ENCODE peak calls at places on chromosome 9, in eight cellular contexts. One of them, this sample, is unnamed.

GRCh38 chr9:75467141-75467540 is 378.8 kb downstream of the OSTF1 start:
- DNase-seq in amygdala: no peak
- DNase-seq in anterior cingulate cortex: no peak
- DNase-seq in choroid plexus epithelial cell: no peak
- DNase-seq in activated CD8-positive, alpha-beta memory T cell treated with anti-CD3 and anti-CD28 coated beads for 4 hours: no peak
- DNase-seq in posterior vena cava: no peak
- DNase-seq in fibroblast of pulmonary artery: no peak
- DNase-seq in putamen: no peak
- DNase-seq in this sample: no peak

GRCh38 chr9:70285246-70285645 is 26.5 kb downstream of the SMC5 start:
- DNase-seq in amygdala: no peak
- DNase-seq in anterior cingulate cortex: no peak
- DNase-seq in choroid plexus epithelial cell: peak
- DNase-seq in activated CD8-positive, alpha-beta memory T cell treated with anti-CD3 and anti-CD28 coated beads for 4 hours: no peak
- DNase-seq in posterior vena cava: no peak
- DNase-seq in fibroblast of pulmonary artery: peak
- DNase-seq in putamen: no peak
- DNase-seq in this sample: no peak

GRCh38 chr9:15438891-15439290 is 16.2 kb downstream of the SNAPC3 start:
- DNase-seq in amygdala: no peak
- DNase-seq in anterior cingulate cortex: no peak
- DNase-seq in choroid plexus epithelial cell: no peak
- DNase-seq in activated CD8-positive, alpha-beta memory T cell treated with anti-CD3 and anti-CD28 coated beads for 4 hours: no peak
- DNase-seq in posterior vena cava: no peak
- DNase-seq in fibroblast of pulmonary artery: no peak
- DNase-seq in putamen: no peak
- DNase-seq in this sample: no peak

GRCh38 chr9:115025721-115026120 is 92.2 kb downstream of the TNC start:
- DNase-seq in amygdala: no peak
- DNase-seq in anterior cingulate cortex: no peak
- DNase-seq in choroid plexus epithelial cell: no peak
- DNase-seq in activated CD8-positive, alpha-beta memory T cell treated with anti-CD3 and anti-CD28 coated beads for 4 hours: no peak
- DNase-seq in posterior vena cava: no peak
- DNase-seq in fibroblast of pulmonary artery: no peak
- DNase-seq in putamen: no peak
- DNase-seq in this sample: no peak

GRCh38 chr9:2014696-2015580 is at the start of gene SMARCA2:
- DNase-seq in amygdala: peak
- DNase-seq in anterior cingulate cortex: peak
- DNase-seq in choroid plexus epithelial cell: peak
- DNase-seq in activated CD8-positive, alpha-beta memory T cell treated with anti-CD3 and anti-CD28 coated beads for 4 hours: peak
- DNase-seq in posterior vena cava: peak
- DNase-seq in fibroblast of pulmonary artery: peak
- DNase-seq in putamen: peak
- DNase-seq in this sample: peak

GRCh38 chr9:134863306-134863902 is 17.2 kb upstream of the FCN2 start:
- DNase-seq in amygdala: no peak
- DNase-seq in anterior cingulate cortex: no peak
- DNase-seq in choroid plexus epithelial cell: no peak
- DNase-seq in activated CD8-positive, alpha-beta memory T cell treated with anti-CD3 and anti-CD28 coated beads for 4 hours: no peak
- DNase-seq in posterior vena cava: no peak
- DNase-seq in fibroblast of pulmonary artery: no peak
- DNase-seq in putamen: no peak
- DNase-seq in this sample: no peak

GRCh38 chr9:38016375-38017120 is 52.5 kb downstream of the SHB start:
- DNase-seq in amygdala: no peak
- DNase-seq in anterior cingulate cortex: no peak
- DNase-seq in choroid plexus epithelial cell: peak
- DNase-seq in activated CD8-positive, alpha-beta memory T cell treated with anti-CD3 and anti-CD28 coated beads for 4 hours: no peak
- DNase-seq in posterior vena cava: no peak
- DNase-seq in fibroblast of pulmonary artery: peak
- DNase-seq in putamen: no peak
- DNase-seq in this sample: no peak

GRCh38 chr9:124797343-124798103 is 20.6 kb downstream of the OLFML2A start:
- DNase-seq in amygdala: no peak
- DNase-seq in anterior cingulate cortex: no peak
- DNase-seq in choroid plexus epithelial cell: no peak
- DNase-seq in activated CD8-positive, alpha-beta memory T cell treated with anti-CD3 and anti-CD28 coated beads for 4 hours: no peak
- DNase-seq in posterior vena cava: no peak
- DNase-seq in fibroblast of pulmonary artery: peak
- DNase-seq in putamen: no peak
- DNase-seq in this sample: no peak

GRCh38 chr9:127065592-127065991 is 56.8 kb downstream of the ANGPTL2 start:
- DNase-seq in amygdala: no peak
- DNase-seq in anterior cingulate cortex: no peak
- DNase-seq in choroid plexus epithelial cell: peak
- DNase-seq in activated CD8-positive, alpha-beta memory T cell treated with anti-CD3 and anti-CD28 coated beads for 4 hours: no peak
- DNase-seq in posterior vena cava: no peak
- DNase-seq in fibroblast of pulmonary artery: peak
- DNase-seq in putamen: no peak
- DNase-seq in this sample: no peak

GRCh38 chr9:80070071-80070742 is 498.4 kb downstream of the TLE4 start:
- DNase-seq in amygdala: no peak
- DNase-seq in anterior cingulate cortex: no peak
- DNase-seq in choroid plexus epithelial cell: no peak
- DNase-seq in activated CD8-positive, alpha-beta memory T cell treated with anti-CD3 and anti-CD28 coated beads for 4 hours: no peak
- DNase-seq in posterior vena cava: no peak
- DNase-seq in fibroblast of pulmonary artery: no peak
- DNase-seq in putamen: no peak
- DNase-seq in this sample: no peak

GRCh38 chr9:98201102-98201501 is 8.7 kb upstream of the CORO2A start:
- DNase-seq in amygdala: no peak
- DNase-seq in anterior cingulate cortex: no peak
- DNase-seq in choroid plexus epithelial cell: no peak
- DNase-seq in activated CD8-positive, alpha-beta memory T cell treated with anti-CD3 and anti-CD28 coated beads for 4 hours: no peak
- DNase-seq in posterior vena cava: no peak
- DNase-seq in fibroblast of pulmonary artery: no peak
- DNase-seq in putamen: no peak
- DNase-seq in this sample: no peak

GRCh38 chr9:136553581-136553980 is 7.7 kb upstream of the NOTCH1 start:
- DNase-seq in amygdala: no peak
- DNase-seq in anterior cingulate cortex: no peak
- DNase-seq in choroid plexus epithelial cell: no peak
- DNase-seq in activated CD8-positive, alpha-beta memory T cell treated with anti-CD3 and anti-CD28 coated beads for 4 hours: no peak
- DNase-seq in posterior vena cava: no peak
- DNase-seq in fibroblast of pulmonary artery: no peak
- DNase-seq in putamen: no peak
- DNase-seq in this sample: no peak

GRCh38 chr9:35758475-35759050 is 4.5 kb upstream of the MSMP start:
- DNase-seq in amygdala: no peak
- DNase-seq in anterior cingulate cortex: no peak
- DNase-seq in choroid plexus epithelial cell: peak
- DNase-seq in activated CD8-positive, alpha-beta memory T cell treated with anti-CD3 and anti-CD28 coated beads for 4 hours: no peak
- DNase-seq in posterior vena cava: no peak
- DNase-seq in fibroblast of pulmonary artery: peak
- DNase-seq in putamen: no peak
- DNase-seq in this sample: no peak

GRCh38 chr9:94908583-94909249 is 182.2 kb downstream of the AOPEP start:
- DNase-seq in amygdala: no peak
- DNase-seq in anterior cingulate cortex: no peak
- DNase-seq in choroid plexus epithelial cell: no peak
- DNase-seq in activated CD8-positive, alpha-beta memory T cell treated with anti-CD3 and anti-CD28 coated beads for 4 hours: no peak
- DNase-seq in posterior vena cava: no peak
- DNase-seq in fibroblast of pulmonary artery: no peak
- DNase-seq in putamen: no peak
- DNase-seq in this sample: no peak

GRCh38 chr9:134217431-134218210 is 53.3 kb upstream of the RNU6ATAC start:
- DNase-seq in amygdala: no peak
- DNase-seq in anterior cingulate cortex: no peak
- DNase-seq in choroid plexus epithelial cell: no peak
- DNase-seq in activated CD8-positive, alpha-beta memory T cell treated with anti-CD3 and anti-CD28 coated beads for 4 hours: no peak
- DNase-seq in posterior vena cava: peak
- DNase-seq in fibroblast of pulmonary artery: no peak
- DNase-seq in putamen: no peak
- DNase-seq in this sample: peak

GRCh38 chr9:33378121-33378795 is 24.1 kb downstream of the AQP7 start:
- DNase-seq in amygdala: no peak
- DNase-seq in anterior cingulate cortex: no peak
- DNase-seq in choroid plexus epithelial cell: no peak
- DNase-seq in activated CD8-positive, alpha-beta memory T cell treated with anti-CD3 and anti-CD28 coated beads for 4 hours: no peak
- DNase-seq in posterior vena cava: peak
- DNase-seq in fibroblast of pulmonary artery: no peak
- DNase-seq in putamen: no peak
- DNase-seq in this sample: no peak

GRCh38 chr9:110224583-110224982 is 16.6 kb upstream of the C9orf152 start:
- DNase-seq in amygdala: no peak
- DNase-seq in anterior cingulate cortex: no peak
- DNase-seq in choroid plexus epithelial cell: no peak
- DNase-seq in activated CD8-positive, alpha-beta memory T cell treated with anti-CD3 and anti-CD28 coated beads for 4 hours: no peak
- DNase-seq in posterior vena cava: no peak
- DNase-seq in fibroblast of pulmonary artery: no peak
- DNase-seq in putamen: no peak
- DNase-seq in this sample: no peak

GRCh38 chr9:119412399-119412798 is 43.2 kb upstream of the BRINP1 start:
- DNase-seq in amygdala: no peak
- DNase-seq in anterior cingulate cortex: no peak
- DNase-seq in choroid plexus epithelial cell: no peak
- DNase-seq in activated CD8-positive, alpha-beta memory T cell treated with anti-CD3 and anti-CD28 coated beads for 4 hours: no peak
- DNase-seq in posterior vena cava: no peak
- DNase-seq in fibroblast of pulmonary artery: no peak
- DNase-seq in putamen: no peak
- DNase-seq in this sample: no peak

GRCh38 chr9:110745656-110746055 is 77.1 kb downstream of the MUSK start:
- DNase-seq in amygdala: no peak
- DNase-seq in anterior cingulate cortex: no peak
- DNase-seq in choroid plexus epithelial cell: peak
- DNase-seq in activated CD8-positive, alpha-beta memory T cell treated with anti-CD3 and anti-CD28 coated beads for 4 hours: no peak
- DNase-seq in posterior vena cava: no peak
- DNase-seq in fibroblast of pulmonary artery: no peak
- DNase-seq in putamen: no peak
- DNase-seq in this sample: no peak

GRCh38 chr9:16524823-16525222 is 345.6 kb downstream of the BNC2 start:
- DNase-seq in amygdala: no peak
- DNase-seq in anterior cingulate cortex: no peak
- DNase-seq in choroid plexus epithelial cell: no peak
- DNase-seq in activated CD8-positive, alpha-beta memory T cell treated with anti-CD3 and anti-CD28 coated beads for 4 hours: no peak
- DNase-seq in posterior vena cava: no peak
- DNase-seq in fibroblast of pulmonary artery: no peak
- DNase-seq in putamen: no peak
- DNase-seq in this sample: no peak

GRCh38 chr9:1083325-1083913 is 33.3 kb downstream of the DMRT2 start:
- DNase-seq in amygdala: peak
- DNase-seq in anterior cingulate cortex: peak
- DNase-seq in choroid plexus epithelial cell: no peak
- DNase-seq in activated CD8-positive, alpha-beta memory T cell treated with anti-CD3 and anti-CD28 coated beads for 4 hours: no peak
- DNase-seq in posterior vena cava: no peak
- DNase-seq in fibroblast of pulmonary artery: no peak
- DNase-seq in putamen: peak
- DNase-seq in this sample: peak

GRCh38 chr9:127539982-127540663 is 72.0 kb upstream of the STXBP1 start:
- DNase-seq in amygdala: no peak
- DNase-seq in anterior cingulate cortex: no peak
- DNase-seq in choroid plexus epithelial cell: no peak
- DNase-seq in activated CD8-positive, alpha-beta memory T cell treated with anti-CD3 and anti-CD28 coated beads for 4 hours: no peak
- DNase-seq in posterior vena cava: no peak
- DNase-seq in fibroblast of pulmonary artery: no peak
- DNase-seq in putamen: no peak
- DNase-seq in this sample: no peak

GRCh38 chr9:115292584-115293271 is 174.8 kb upstream of the TNC start:
- DNase-seq in amygdala: no peak
- DNase-seq in anterior cingulate cortex: no peak
- DNase-seq in choroid plexus epithelial cell: no peak
- DNase-seq in activated CD8-positive, alpha-beta memory T cell treated with anti-CD3 and anti-CD28 coated beads for 4 hours: no peak
- DNase-seq in posterior vena cava: no peak
- DNase-seq in fibroblast of pulmonary artery: no peak
- DNase-seq in putamen: no peak
- DNase-seq in this sample: no peak

GRCh38 chr9:134630393-134630790 is 11.2 kb upstream of the COL5A1 start:
- DNase-seq in amygdala: no peak
- DNase-seq in anterior cingulate cortex: no peak
- DNase-seq in choroid plexus epithelial cell: no peak
- DNase-seq in activated CD8-positive, alpha-beta memory T cell treated with anti-CD3 and anti-CD28 coated beads for 4 hours: no peak
- DNase-seq in posterior vena cava: peak
- DNase-seq in fibroblast of pulmonary artery: no peak
- DNase-seq in putamen: no peak
- DNase-seq in this sample: peak

GRCh38 chr9:135865531-135865930 is 41.8 kb downstream of the CAMSAP1 start:
- DNase-seq in amygdala: no peak
- DNase-seq in anterior cingulate cortex: no peak
- DNase-seq in choroid plexus epithelial cell: no peak
- DNase-seq in activated CD8-positive, alpha-beta memory T cell treated with anti-CD3 and anti-CD28 coated beads for 4 hours: no peak
- DNase-seq in posterior vena cava: no peak
- DNase-seq in fibroblast of pulmonary artery: no peak
- DNase-seq in putamen: no peak
- DNase-seq in this sample: no peak

GRCh38 chr9:118929317-118929716 is 439.9 kb downstream of the BRINP1 start:
- DNase-seq in amygdala: no peak
- DNase-seq in anterior cingulate cortex: no peak
- DNase-seq in choroid plexus epithelial cell: peak
- DNase-seq in activated CD8-positive, alpha-beta memory T cell treated with anti-CD3 and anti-CD28 coated beads for 4 hours: no peak
- DNase-seq in posterior vena cava: no peak
- DNase-seq in fibroblast of pulmonary artery: no peak
- DNase-seq in putamen: no peak
- DNase-seq in this sample: no peak

GRCh38 chr9:91060520-91061343 is 259.1 kb downstream of the SYK start:
- DNase-seq in amygdala: no peak
- DNase-seq in anterior cingulate cortex: no peak
- DNase-seq in choroid plexus epithelial cell: peak
- DNase-seq in activated CD8-positive, alpha-beta memory T cell treated with anti-CD3 and anti-CD28 coated beads for 4 hours: no peak
- DNase-seq in posterior vena cava: no peak
- DNase-seq in fibroblast of pulmonary artery: peak
- DNase-seq in putamen: peak
- DNase-seq in this sample: peak

GRCh38 chr9:129801504-129801903 is 1.5 kb upstream of the TOR1B start:
- DNase-seq in amygdala: no peak
- DNase-seq in anterior cingulate cortex: no peak
- DNase-seq in choroid plexus epithelial cell: no peak
- DNase-seq in activated CD8-positive, alpha-beta memory T cell treated with anti-CD3 and anti-CD28 coated beads for 4 hours: no peak
- DNase-seq in posterior vena cava: no peak
- DNase-seq in fibroblast of pulmonary artery: no peak
- DNase-seq in putamen: no peak
- DNase-seq in this sample: no peak

GRCh38 chr9:82436480-82436879 is 447.9 kb downstream of the SPATA31D1 start:
- DNase-seq in amygdala: no peak
- DNase-seq in anterior cingulate cortex: no peak
- DNase-seq in choroid plexus epithelial cell: no peak
- DNase-seq in activated CD8-positive, alpha-beta memory T cell treated with anti-CD3 and anti-CD28 coated beads for 4 hours: no peak
- DNase-seq in posterior vena cava: no peak
- DNase-seq in fibroblast of pulmonary artery: no peak
- DNase-seq in putamen: no peak
- DNase-seq in this sample: no peak

GRCh38 chr9:134433101-134433500 is 106.8 kb downstream of the RXRA start:
- DNase-seq in amygdala: peak
- DNase-seq in anterior cingulate cortex: peak
- DNase-seq in choroid plexus epithelial cell: peak
- DNase-seq in activated CD8-positive, alpha-beta memory T cell treated with anti-CD3 and anti-CD28 coated beads for 4 hours: no peak
- DNase-seq in posterior vena cava: no peak
- DNase-seq in fibroblast of pulmonary artery: peak
- DNase-seq in putamen: no peak
- DNase-seq in this sample: no peak

GRCh38 chr9:128712451-128713410 is 10.4 kb downstream of the PKN3 start:
- DNase-seq in amygdala: no peak
- DNase-seq in anterior cingulate cortex: no peak
- DNase-seq in choroid plexus epithelial cell: no peak
- DNase-seq in activated CD8-positive, alpha-beta memory T cell treated with anti-CD3 and anti-CD28 coated beads for 4 hours: no peak
- DNase-seq in posterior vena cava: peak
- DNase-seq in fibroblast of pulmonary artery: no peak
- DNase-seq in putamen: no peak
- DNase-seq in this sample: peak

GRCh38 chr9:34384368-34385165 is 7.9 kb upstream of the MYORG start:
- DNase-seq in amygdala: no peak
- DNase-seq in anterior cingulate cortex: no peak
- DNase-seq in choroid plexus epithelial cell: no peak
- DNase-seq in activated CD8-positive, alpha-beta memory T cell treated with anti-CD3 and anti-CD28 coated beads for 4 hours: no peak
- DNase-seq in posterior vena cava: no peak
- DNase-seq in fibroblast of pulmonary artery: no peak
- DNase-seq in putamen: no peak
- DNase-seq in this sample: no peak

GRCh38 chr9:36637491-36638270 is 65.0 kb downstream of the MELK start:
- DNase-seq in amygdala: no peak
- DNase-seq in anterior cingulate cortex: no peak
- DNase-seq in choroid plexus epithelial cell: peak
- DNase-seq in activated CD8-positive, alpha-beta memory T cell treated with anti-CD3 and anti-CD28 coated beads for 4 hours: no peak
- DNase-seq in posterior vena cava: no peak
- DNase-seq in fibroblast of pulmonary artery: peak
- DNase-seq in putamen: no peak
- DNase-seq in this sample: no peak

GRCh38 chr9:28801144-28801799 is 1228.0 kb upstream of the C9orf72 start:
- DNase-seq in amygdala: no peak
- DNase-seq in anterior cingulate cortex: no peak
- DNase-seq in choroid plexus epithelial cell: peak
- DNase-seq in activated CD8-positive, alpha-beta memory T cell treated with anti-CD3 and anti-CD28 coated beads for 4 hours: no peak
- DNase-seq in posterior vena cava: no peak
- DNase-seq in fibroblast of pulmonary artery: no peak
- DNase-seq in putamen: no peak
- DNase-seq in this sample: no peak

This sample was measured in left cardiac atrium.